ENCODE peak calls at places on chromosomes 13 and 19, in five cellular contexts. G is HT1080; M is ascending aorta; O is stimulated activated CD4-positive, alpha-beta T cell treated with anti-CD3 and anti-CD28 coated beads, Interleukin-4, amount 100 ng/mL, for 48 hours; F is ACHN. E is an unnamed sample.
A peak's percentile ranks its signal among the peaks of the same experiment; 100 is the strongest.

GRCh38 chr19:34343751-34344150 is 21.2 kb upstream of the GPI start:
- DNase-seq in G (no peak), M (no peak), O (no peak), F (no peak), E (no peak)

GRCh38 chr19:18428173-18428836 is 9.1 kb downstream of the SSBP4 start:
- DNase-seq in G (no peak), M (no peak), O (no peak), F (no peak), E (no peak)

GRCh38 chr19:38831142-38831605 is 420 bp downstream of the ECH1 start:
- DNase-seq in G (peak; percentile 64), M (peak; percentile 45), O (peak; percentile 32), F (peak; percentile 96), E (peak; percentile 48)

GRCh38 chr19:17121736-17122293 is 46.2 kb downstream of the MYO9B start:
- DNase-seq in G (no peak), M (no peak), O (no peak), F (no peak), E (no peak)

GRCh38 chr19:950352-951066 is 24.7 kb downstream of the ARID3A start:
- DNase-seq in G (no peak), M (no peak), O (no peak), F (no peak), E (no peak)

GRCh38 chr13:107258599-107259187 is 690.8 kb upstream of the ARGLU1 start:
- DNase-seq in G (peak; percentile 85), M (no peak), O (no peak), F (no peak), E (peak; percentile 49)

GRCh38 chr19:42282036-42282762 is 13.1 kb downstream of the CIC start:
- DNase-seq in G (peak; percentile 29), M (no peak), O (no peak), F (peak; percentile 21), E (no peak)

GRCh38 chr13:104740616-104741222 is 1674.5 kb upstream of the SLC10A2 start:
- DNase-seq in G (no peak), M (no peak), O (no peak), F (no peak), E (no peak)

GRCh38 chr13:67139551-67139950 is 90.6 kb downstream of the PCDH9 start:
- DNase-seq in G (no peak), M (no peak), O (no peak), F (no peak), E (no peak)

GRCh38 chr19:19205416-19206410 is 2.5 kb upstream of the NR2C2AP start:
- DNase-seq in G (no peak), M (no peak), O (no peak), F (no peak), E (no peak)

GRCh38 chr13:111852701-111853100 is 214.2 kb upstream of the SOX1 start:
- DNase-seq in G (no peak), M (no peak), O (no peak), F (no peak), E (no peak)

GRCh38 chr19:47021536-47022139 is 2.0 kb downstream of the NPAS1 start:
- DNase-seq in G (no peak), M (no peak), O (no peak), F (peak; percentile 22), E (no peak)

GRCh38 chr19:56133858-56134654 is 7.0 kb upstream of the ZNF444 start:
- DNase-seq in G (no peak), M (no peak), O (no peak), F (no peak), E (no peak)

GRCh38 chr19:29532956-29533355 is 7.2 kb downstream of the VSTM2B start:
- DNase-seq in G (no peak), M (no peak), O (no peak), F (no peak), E (no peak)

GRCh38 chr19:35363711-35364425 is 5.6 kb downstream of the FFAR3 start:
- DNase-seq in G (no peak), M (no peak), O (no peak), F (no peak), E (no peak)

GRCh38 chr13:50162001-50162400 is 146.8 kb downstream of the KCNRG start:
- DNase-seq in G (no peak), M (no peak), O (no peak), F (no peak), E (no peak)

GRCh38 chr13:113545931-113546516 is 38.5 kb upstream of the TFDP1 start:
- DNase-seq in G (no peak), M (no peak), O (no peak), F (no peak), E (no peak)

GRCh38 chr13:51361111-51361510 is 21.6 kb downstream of the SERPINE3 start:
- DNase-seq in G (no peak), M (no peak), O (no peak), F (no peak), E (no peak)

GRCh38 chr19:53057904-53058579 is 13.5 kb downstream of the ERVV-2 start:
- DNase-seq in G (no peak), M (no peak), O (no peak), F (no peak), E (no peak)

GRCh38 chr13:73835138-73835721 is 299.0 kb downstream of the KLF12 start:
- DNase-seq in G (peak; percentile 33), M (no peak), O (no peak), F (peak; percentile 61), E (peak; percentile 57)

E was measured in lung microvascular endothelial cell.